ENCODE peak calls at places on chromosomes 11 and 22, in nine cellular contexts. One of them, this sample, is unnamed.

GRCh38 chr22:39470462-39471335 is 13.9 kb downstream of the MGAT3 start:
- DNase-seq in A673: no peak
- DNase-seq in kidney epithelial cell: no peak
- DNase-seq in HCT116: no peak
- DNase-seq in adipocyte: no peak
- DNase-seq in astrocyte of the spinal cord: no peak
- DNase-seq in AG10803: no peak
- DNase-seq in fibroblast of the aortic adventitia: no peak
- DNase-seq in effector memory CD4-positive, alpha-beta T cell: no peak
- DNase-seq in this sample: no peak

GRCh38 chr11:40302669-40303068 is 1156.8 kb downstream of the LRRC4C start:
- DNase-seq in A673: no peak
- DNase-seq in kidney epithelial cell: no peak
- DNase-seq in HCT116: no peak
- DNase-seq in adipocyte: peak; percentile 88
- DNase-seq in astrocyte of the spinal cord: peak; percentile 81
- DNase-seq in AG10803: peak; percentile 6
- DNase-seq in fibroblast of the aortic adventitia: peak; percentile 83
- DNase-seq in effector memory CD4-positive, alpha-beta T cell: no peak
- DNase-seq in this sample: peak; percentile 67

GRCh38 chr11:101552893-101553292 is 30.9 kb downstream of the TRPC6 start:
- DNase-seq in A673: no peak
- DNase-seq in kidney epithelial cell: no peak
- DNase-seq in HCT116: no peak
- DNase-seq in adipocyte: no peak
- DNase-seq in astrocyte of the spinal cord: no peak
- DNase-seq in AG10803: no peak
- DNase-seq in fibroblast of the aortic adventitia: no peak
- DNase-seq in effector memory CD4-positive, alpha-beta T cell: no peak
- DNase-seq in this sample: no peak

GRCh38 chr11:76152741-76153608 is 53.3 kb downstream of the WNT11 start:
- DNase-seq in A673: no peak
- DNase-seq in kidney epithelial cell: no peak
- DNase-seq in HCT116: no peak
- DNase-seq in adipocyte: no peak
- DNase-seq in astrocyte of the spinal cord: no peak
- DNase-seq in AG10803: no peak
- DNase-seq in fibroblast of the aortic adventitia: no peak
- DNase-seq in effector memory CD4-positive, alpha-beta T cell: no peak
- DNase-seq in this sample: no peak

GRCh38 chr11:11524436-11525038 is 97.3 kb downstream of the GALNT18 start:
- DNase-seq in A673: no peak
- DNase-seq in kidney epithelial cell: no peak
- DNase-seq in HCT116: no peak
- DNase-seq in adipocyte: no peak
- DNase-seq in astrocyte of the spinal cord: no peak
- DNase-seq in AG10803: no peak
- DNase-seq in fibroblast of the aortic adventitia: peak; percentile 11
- DNase-seq in effector memory CD4-positive, alpha-beta T cell: no peak
- DNase-seq in this sample: peak; percentile 18

GRCh38 chr11:110177057-110177397 is 83.8 kb downstream of the ZC3H12C start:
- DNase-seq in A673: no peak
- DNase-seq in kidney epithelial cell: no peak
- DNase-seq in HCT116: no peak
- DNase-seq in adipocyte: no peak
- DNase-seq in astrocyte of the spinal cord: no peak
- DNase-seq in AG10803: no peak
- DNase-seq in fibroblast of the aortic adventitia: no peak
- DNase-seq in effector memory CD4-positive, alpha-beta T cell: no peak
- DNase-seq in this sample: no peak

GRCh38 chr22:38097058-38097457 is 13.1 kb upstream of the SLC16A8 start:
- DNase-seq in A673: no peak
- DNase-seq in kidney epithelial cell: no peak
- DNase-seq in HCT116: no peak
- DNase-seq in adipocyte: no peak
- DNase-seq in astrocyte of the spinal cord: no peak
- DNase-seq in AG10803: no peak
- DNase-seq in fibroblast of the aortic adventitia: no peak
- DNase-seq in effector memory CD4-positive, alpha-beta T cell: no peak
- DNase-seq in this sample: no peak

GRCh38 chr22:45972091-45972867 is 4.7 kb downstream of the WNT7B start:
- DNase-seq in A673: no peak
- DNase-seq in kidney epithelial cell: no peak
- DNase-seq in HCT116: no peak
- DNase-seq in adipocyte: peak; percentile 36
- DNase-seq in astrocyte of the spinal cord: peak; percentile 44
- DNase-seq in AG10803: no peak
- DNase-seq in fibroblast of the aortic adventitia: no peak
- DNase-seq in effector memory CD4-positive, alpha-beta T cell: no peak
- DNase-seq in this sample: no peak

GRCh38 chr11:64250406-64250874 is 890 bp upstream of the PLCB3 start:
- DNase-seq in A673: no peak
- DNase-seq in kidney epithelial cell: no peak
- DNase-seq in HCT116: no peak
- DNase-seq in adipocyte: no peak
- DNase-seq in astrocyte of the spinal cord: no peak
- DNase-seq in AG10803: no peak
- DNase-seq in fibroblast of the aortic adventitia: no peak
- DNase-seq in effector memory CD4-positive, alpha-beta T cell: no peak
- DNase-seq in this sample: no peak

GRCh38 chr22:17381237-17381913 is 12.1 kb downstream of the CECR2 start:
- DNase-seq in A673: no peak
- DNase-seq in kidney epithelial cell: no peak
- DNase-seq in HCT116: no peak
- DNase-seq in adipocyte: no peak
- DNase-seq in astrocyte of the spinal cord: no peak
- DNase-seq in AG10803: no peak
- DNase-seq in fibroblast of the aortic adventitia: no peak
- DNase-seq in effector memory CD4-positive, alpha-beta T cell: no peak
- DNase-seq in this sample: no peak

DNA sequence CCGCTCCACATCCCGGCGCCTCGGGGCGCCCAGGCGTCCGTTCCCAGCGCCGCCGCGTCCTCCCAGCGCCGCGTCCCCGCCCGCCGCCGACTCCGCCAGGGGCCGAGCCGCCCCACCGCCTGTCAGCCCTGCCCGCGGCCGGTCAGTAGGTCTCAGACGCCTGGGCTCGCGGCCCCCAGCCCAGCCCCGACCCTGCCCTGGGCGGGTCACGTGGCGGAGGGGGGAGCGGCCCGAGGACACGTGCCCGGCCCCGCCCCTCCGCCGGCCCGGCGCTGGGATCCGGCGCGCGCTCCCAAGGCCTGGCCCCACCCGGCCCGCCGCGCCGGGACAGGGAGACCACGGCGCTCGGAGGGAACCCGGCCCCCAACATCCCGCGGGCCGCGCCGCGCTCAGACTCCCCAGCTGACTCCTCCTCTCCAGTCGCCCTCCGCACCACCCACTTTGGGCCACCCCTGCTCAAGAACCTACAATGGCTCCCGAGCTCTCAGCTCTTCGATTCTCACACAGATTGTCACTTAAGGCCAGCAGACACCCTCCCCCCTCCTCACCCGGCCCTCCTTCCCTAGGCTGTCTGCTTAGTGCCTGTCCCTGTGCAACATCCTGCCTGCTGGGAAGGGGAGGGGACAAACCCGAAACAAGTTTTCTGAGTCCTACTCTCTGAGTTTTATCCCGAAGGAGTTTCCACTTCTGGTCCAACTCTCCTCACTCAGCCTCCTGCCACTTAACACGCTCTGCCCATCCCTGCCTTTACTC is at the start of gene RAB3IL1:
- DNase-seq in A673: peak; percentile 72
- DNase-seq in kidney epithelial cell: no peak
- DNase-seq in HCT116: no peak
- DNase-seq in adipocyte: peak; percentile 86
- DNase-seq in astrocyte of the spinal cord: no peak
- DNase-seq in AG10803: peak; percentile 50
- DNase-seq in fibroblast of the aortic adventitia: peak; percentile 47
- DNase-seq in effector memory CD4-positive, alpha-beta T cell: no peak
- DNase-seq in this sample: peak; percentile 61
- H3K4me3 ChIP-seq in A673: peak within 1 kb of the TSS; percentile 70
- H3K4me3 ChIP-seq in kidney epithelial cell: peak within 1 kb of the TSS; percentile 31
- H3K4me3 ChIP-seq in HCT116: peak within 1 kb of the TSS; percentile 64
- H3K4me3 ChIP-seq in adipocyte: peak within 1 kb of the TSS; percentile 74
- H3K4me3 ChIP-seq in astrocyte of the spinal cord: peak within 1 kb of the TSS; percentile 36
- H3K4me3 ChIP-seq in AG10803: peak within 1 kb of the TSS; percentile 68
- H3K4me3 ChIP-seq in fibroblast of the aortic adventitia: peak within 1 kb of the TSS; percentile 76
- H3K4me3 ChIP-seq in effector memory CD4-positive, alpha-beta T cell: peak within 1 kb of the TSS; percentile 39
- H3K4me3 ChIP-seq in this sample: peak within 1 kb of the TSS; percentile 49

GRCh38 chr11:78961938-78962701 is 387.5 kb upstream of the NARS2 start:
- DNase-seq in A673: peak; percentile 38
- DNase-seq in kidney epithelial cell: peak; percentile 18
- DNase-seq in HCT116: no peak
- DNase-seq in adipocyte: no peak
- DNase-seq in astrocyte of the spinal cord: peak; percentile 71
- DNase-seq in AG10803: peak; percentile 25
- DNase-seq in fibroblast of the aortic adventitia: peak; percentile 51
- DNase-seq in effector memory CD4-positive, alpha-beta T cell: no peak
- DNase-seq in this sample: no peak
- H3K4me3 ChIP-seq in A673: no peak overlapping the region
- H3K4me3 ChIP-seq in kidney epithelial cell: peak overlapping the region; percentile 12
- H3K4me3 ChIP-seq in HCT116: no peak overlapping the region
- H3K4me3 ChIP-seq in adipocyte: no peak overlapping the region
- H3K4me3 ChIP-seq in astrocyte of the spinal cord: peak overlapping the region; percentile 31
- H3K4me3 ChIP-seq in AG10803: no peak overlapping the region
- H3K4me3 ChIP-seq in fibroblast of the aortic adventitia: peak overlapping the region; percentile 58
- H3K4me3 ChIP-seq in effector memory CD4-positive, alpha-beta T cell: no peak overlapping the region
- H3K4me3 ChIP-seq in this sample: no peak overlapping the region

GRCh38 chr11:107858217-107859070 is at the start of gene SLC35F2:
- DNase-seq in A673: peak; percentile 92
- DNase-seq in kidney epithelial cell: peak; percentile 48
- DNase-seq in HCT116: peak; percentile 73
- DNase-seq in adipocyte: peak; percentile 77
- DNase-seq in astrocyte of the spinal cord: peak; percentile 61
- DNase-seq in AG10803: peak; percentile 40
- DNase-seq in fibroblast of the aortic adventitia: peak; percentile 31
- DNase-seq in effector memory CD4-positive, alpha-beta T cell: peak; percentile 42
- DNase-seq in this sample: peak; percentile 81
- H3K4me3 ChIP-seq in A673: peak within 1 kb of the TSS; percentile 73
- H3K4me3 ChIP-seq in kidney epithelial cell: peak within 1 kb of the TSS; percentile 95
- H3K4me3 ChIP-seq in HCT116: peak within 1 kb of the TSS; percentile 97
- H3K4me3 ChIP-seq in adipocyte: peak within 1 kb of the TSS; percentile 89
- H3K4me3 ChIP-seq in astrocyte of the spinal cord: peak within 1 kb of the TSS; percentile 83
- H3K4me3 ChIP-seq in AG10803: peak within 1 kb of the TSS; percentile 79
- H3K4me3 ChIP-seq in fibroblast of the aortic adventitia: peak within 1 kb of the TSS; percentile 76
- H3K4me3 ChIP-seq in effector memory CD4-positive, alpha-beta T cell: peak within 1 kb of the TSS; percentile 85
- H3K4me3 ChIP-seq in this sample: peak within 1 kb of the TSS; percentile 75

DNA sequence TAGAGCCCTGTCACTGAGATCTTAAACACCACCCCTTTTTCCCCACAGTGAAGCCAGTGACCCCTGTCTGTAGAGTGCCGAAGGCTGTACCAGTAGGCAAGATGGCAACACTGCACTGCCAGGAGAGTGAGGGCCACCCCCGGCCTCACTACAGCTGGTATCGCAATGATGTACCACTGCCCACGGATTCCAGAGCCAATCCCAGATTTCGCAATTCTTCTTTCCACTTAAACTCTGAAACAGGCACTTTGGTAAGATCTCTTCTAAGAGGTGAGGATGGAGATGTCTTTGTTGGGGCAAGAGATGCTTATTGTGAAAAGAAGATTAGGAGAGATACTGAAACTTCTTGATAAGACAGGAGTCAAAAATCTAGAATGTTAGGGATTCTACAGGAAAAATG is 75.9 kb downstream of the JAM3 start:
- DNase-seq in A673: no peak
- DNase-seq in kidney epithelial cell: no peak
- DNase-seq in HCT116: no peak
- DNase-seq in adipocyte: peak; percentile 39
- DNase-seq in astrocyte of the spinal cord: no peak
- DNase-seq in AG10803: no peak
- DNase-seq in fibroblast of the aortic adventitia: no peak
- DNase-seq in effector memory CD4-positive, alpha-beta T cell: no peak
- DNase-seq in this sample: no peak
- H3K4me3 ChIP-seq in A673: no peak overlapping the region
- H3K4me3 ChIP-seq in kidney epithelial cell: no peak overlapping the region
- H3K4me3 ChIP-seq in HCT116: no peak overlapping the region
- H3K4me3 ChIP-seq in adipocyte: no peak overlapping the region
- H3K4me3 ChIP-seq in astrocyte of the spinal cord: no peak overlapping the region
- H3K4me3 ChIP-seq in AG10803: no peak overlapping the region
- H3K4me3 ChIP-seq in fibroblast of the aortic adventitia: no peak overlapping the region
- H3K4me3 ChIP-seq in effector memory CD4-positive, alpha-beta T cell: no peak overlapping the region
- H3K4me3 ChIP-seq in this sample: no peak overlapping the region

GRCh38 chr11:45665206-45665932 is at the start of gene CHST1:
- DNase-seq in A673: peak; percentile 80
- DNase-seq in kidney epithelial cell: no peak
- DNase-seq in HCT116: no peak
- DNase-seq in adipocyte: peak; percentile 66
- DNase-seq in astrocyte of the spinal cord: peak; percentile 13
- DNase-seq in AG10803: no peak
- DNase-seq in fibroblast of the aortic adventitia: no peak
- DNase-seq in effector memory CD4-positive, alpha-beta T cell: no peak
- DNase-seq in this sample: peak; percentile 61
- H3K4me3 ChIP-seq in A673: peak within 1 kb of the TSS; percentile 63
- H3K4me3 ChIP-seq in kidney epithelial cell: peak within 1 kb of the TSS; percentile 55
- H3K4me3 ChIP-seq in HCT116: peak within 1 kb of the TSS; percentile 18
- H3K4me3 ChIP-seq in adipocyte: peak within 1 kb of the TSS; percentile 74
- H3K4me3 ChIP-seq in astrocyte of the spinal cord: peak within 1 kb of the TSS; percentile 45
- H3K4me3 ChIP-seq in AG10803: peak within 1 kb of the TSS; percentile 33
- H3K4me3 ChIP-seq in fibroblast of the aortic adventitia: peak within 1 kb of the TSS; percentile 48
- H3K4me3 ChIP-seq in effector memory CD4-positive, alpha-beta T cell: peak within 1 kb of the TSS; percentile 44
- H3K4me3 ChIP-seq in this sample: peak within 1 kb of the TSS; percentile 39